ENCODE peak calls at places on chromosome 18, in seven cellular contexts. T is tibial nerve, V is transverse colon, D is uterus, E is K562, R is heart left ventricle, U is suprapubic skin. B is an unnamed sample.
A peak's percentile ranks its signal among the peaks of the same experiment; 100 is the strongest.

GRCh38 chr18:61731693-61732376 is 161.0 kb downstream of the RNF152 start:
- DNase-seq in T (no peak), V (no peak), D (no peak), E (no peak), R (peak; percentile 33), U (no peak), B (no peak)

GRCh38 chr18:70337139-70337972 is 48.5 kb downstream of the SOCS6 start:
- DNase-seq in T (no peak), V (peak; percentile 32), D (no peak), E (peak; percentile 36), R (peak; percentile 56), U (no peak), B (no peak)

GRCh38 chr18:62957885-62958472 is 242.6 kb downstream of the PHLPP1 start:
- DNase-seq in T (peak; percentile 63), V (peak; percentile 44), D (no peak), E (no peak), R (no peak), U (no peak), B (no peak)

GRCh38 chr18:77366725-77367641 is 117.3 kb downstream of the GALR1 start:
- DNase-seq in T (peak; percentile 52), V (peak; percentile 36), D (peak; percentile 34), E (no peak), R (peak; percentile 59), U (no peak), B (no peak)

GRCh38 chr18:12470382-12471090 is 62.8 kb downstream of the PRELID3A start:
- DNase-seq in T (peak; percentile 19), V (no peak), D (no peak), E (no peak), R (no peak), U (no peak), B (no peak)

GRCh38 chr18:37554399-37554787 is 11.2 kb downstream of the CELF4 start:
- DNase-seq in T (no peak), V (no peak), D (no peak), E (no peak), R (no peak), U (no peak), B (no peak)

GRCh38 chr18:60246606-60247005 is 126.0 kb downstream of the MC4R start:
- DNase-seq in T (no peak), V (no peak), D (no peak), E (no peak), R (no peak), U (no peak), B (no peak)

GRCh38 chr18:33277431-33277830 is 163.1 kb downstream of the CCDC178 start:
- DNase-seq in T (no peak), V (no peak), D (no peak), E (no peak), R (no peak), U (no peak), B (no peak)

GRCh38 chr18:76405761-76406356 is 89.2 kb downstream of the ZNF516 start:
- DNase-seq in T (peak; percentile 81), V (peak; percentile 52), D (no peak), E (peak; percentile 37), R (peak; percentile 56), U (peak; percentile 68), B (no peak)

GRCh38 chr18:67282796-67283195 is 233.7 kb downstream of the DSEL start:
- DNase-seq in T (no peak), V (no peak), D (no peak), E (no peak), R (no peak), U (no peak), B (no peak)

GRCh38 chr18:8776013-8776515 is 70.7 kb downstream of the MTCL1 start:
- DNase-seq in T (no peak), V (no peak), D (no peak), E (no peak), R (no peak), U (no peak), B (no peak)

GRCh38 chr18:33581816-33582215 is 3.8 kb downstream of the ASXL3 start:
- DNase-seq in T (no peak), V (no peak), D (no peak), E (no peak), R (no peak), U (no peak), B (no peak)

GRCh38 chr18:40849856-40850255 is 1105.2 kb upstream of the PIK3C3 start:
- DNase-seq in T (no peak), V (no peak), D (no peak), E (no peak), R (no peak), U (no peak), B (no peak)

GRCh38 chr18:43720036-43720435 is 442.7 kb upstream of the SYT4 start:
- DNase-seq in T (no peak), V (no peak), D (no peak), E (no peak), R (no peak), U (no peak), B (no peak)

GRCh38 chr18:13647761-13648160 is 78.6 kb downstream of the FAM210A start:
- DNase-seq in T (no peak), V (no peak), D (no peak), E (no peak), R (no peak), U (no peak), B (no peak)

GRCh38 chr18:58186258-58186948 is 142.4 kb downstream of the NEDD4L start:
- DNase-seq in T (no peak), V (no peak), D (no peak), E (no peak), R (no peak), U (no peak), B (no peak)

GRCh38 chr18:55546873-55547704 is 40.9 kb downstream of the TCF4 start:
- DNase-seq in T (peak; percentile 20), V (no peak), D (peak; percentile 39), E (no peak), R (peak; percentile 45), U (no peak), B (no peak)

GRCh38 chr18:72544092-72544886 is at the start of gene CBLN2:
- DNase-seq in T (no peak), V (peak; percentile 26), D (no peak), E (peak; percentile 23), R (no peak), U (no peak), B (no peak)

GRCh38 chr18:3297025-3297984 is 35.4 kb downstream of the MYL12B start:
- DNase-seq in T (peak; percentile 71), V (peak; percentile 93), D (peak; percentile 69), E (peak; percentile 73), R (peak; percentile 84), U (peak; percentile 91), B (peak; percentile 93)
- TF ChIP-seq POLR2A in T (no peak), V (no peak), D (peak; percentile 39), E (peak; percentile 88), R (no peak), U (no peak), B (no peak)

GRCh38 chr18:31504455-31505147 is 6.6 kb downstream of the DSG2 start:
- DNase-seq in T (no peak), V (no peak), D (no peak), E (no peak), R (no peak), U (no peak), B (no peak)

GRCh38 chr18:31500161-31500688 is 2.2 kb downstream of the DSG2 start:
- DNase-seq in T (no peak), V (peak; percentile 42), D (no peak), E (no peak), R (no peak), U (no peak), B (no peak)

GRCh38 chr18:31506024-31506742 is 8.2 kb downstream of the DSG2 start:
- DNase-seq in T (no peak), V (no peak), D (no peak), E (no peak), R (no peak), U (no peak), B (no peak)

GRCh38 chr18:31505161-31505560 is 7.2 kb downstream of the DSG2 start:
- DNase-seq in T (no peak), V (no peak), D (no peak), E (no peak), R (no peak), U (no peak), B (no peak)

GRCh38 chr18:31503011-31503410 is 5.0 kb downstream of the DSG2 start:
- DNase-seq in T (no peak), V (no peak), D (no peak), E (no peak), R (no peak), U (no peak), B (no peak)
- H3K27me3 ChIP-seq in T (no peaks in the 10 kb centered on the region), V (peaks cover 9% of the 10 kb centered on the region), D (no peaks in the 10 kb centered on the region), E (no peaks in the 10 kb centered on the region), R (no peaks in the 10 kb centered on the region), U (peaks cover 4% of the 10 kb centered on the region), B (peaks cover 10% of the 10 kb centered on the region)

DNA sequence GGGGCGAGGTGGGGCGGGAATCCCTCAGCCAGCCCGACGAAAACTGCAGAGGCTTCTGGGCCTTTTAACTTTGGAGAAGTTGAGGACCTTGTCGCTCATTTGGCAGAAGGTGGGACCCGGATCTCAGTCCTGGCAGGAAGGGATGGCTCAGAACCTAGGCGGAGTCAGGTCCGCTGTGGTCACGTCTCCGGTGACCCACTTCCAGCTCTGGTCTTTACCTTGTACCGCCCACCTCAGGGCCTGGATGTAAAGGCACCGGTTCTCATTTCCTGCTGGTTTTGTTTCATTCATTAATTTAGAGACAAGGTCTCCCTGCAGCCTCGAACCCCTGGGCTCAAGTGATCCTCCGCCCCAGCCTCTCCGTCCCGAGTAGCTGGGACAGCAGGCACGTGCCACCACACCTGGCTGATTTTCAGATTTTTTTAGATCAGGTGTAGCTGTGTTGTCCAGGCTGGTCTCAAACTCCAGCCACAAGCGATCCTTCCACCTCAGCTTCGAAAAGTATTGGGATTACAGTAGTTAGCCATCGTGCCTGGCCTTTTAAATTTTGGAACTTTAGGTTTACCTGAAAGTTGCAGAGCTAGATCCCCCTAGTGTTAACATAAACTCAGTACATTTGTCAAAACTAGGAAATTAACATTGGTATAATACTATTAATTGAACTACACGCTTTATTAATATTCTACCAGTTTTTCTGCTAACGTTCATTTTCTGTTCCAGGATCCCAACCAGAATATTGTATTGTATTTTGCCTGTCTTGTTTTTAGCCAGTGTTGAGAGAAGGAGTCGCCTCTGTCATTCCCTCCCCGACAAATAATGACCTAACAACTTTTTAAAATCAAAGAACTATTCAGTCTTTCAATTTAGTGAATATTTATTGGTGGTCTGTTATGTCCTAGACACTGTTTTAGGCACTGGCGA is 867 bp downstream of the POLI start:
- DNase-seq in T (peak; percentile 18), V (peak; percentile 66), D (no peak), E (no peak), R (peak; percentile 68), U (no peak), B (no peak)
- TF ChIP-seq POLR2A in T (no peak), V (no peak), D (no peak), E (peak; percentile 56), R (no peak), U (no peak), B (no peak)

GRCh38 chr18:10374195-10374594 is 80.2 kb upstream of the APCDD1 start:
- DNase-seq in T (no peak), V (no peak), D (no peak), E (no peak), R (no peak), U (no peak), B (no peak)
- H3K27me3 ChIP-seq in T (no peaks in the 10 kb centered on the region), V (no peaks in the 10 kb centered on the region), D (no peaks in the 10 kb centered on the region), E (peaks cover 33% of the 10 kb centered on the region), R (no peaks in the 10 kb centered on the region), U (no peaks in the 10 kb centered on the region), B (peaks cover 3% of the 10 kb centered on the region)

GRCh38 chr18:50262977-50263376 is 3.3 kb downstream of the CFAP53 start:
- DNase-seq in T (no peak), V (no peak), D (no peak), E (no peak), R (no peak), U (no peak), B (no peak)

GRCh38 chr18:50268022-50268747 is 1.9 kb upstream of the CFAP53 start:
- DNase-seq in T (peak; percentile 70), V (peak; percentile 89), D (peak; percentile 71), E (peak; percentile 26), R (peak; percentile 78), U (peak; percentile 87), B (no peak)

GRCh38 chr18:50266248-50266704 is at the start of gene CFAP53:
- DNase-seq in T (peak; percentile 79), V (peak; percentile 94), D (peak; percentile 88), E (no peak), R (peak; percentile 96), U (peak; percentile 93), B (peak; percentile 98)
- TF ChIP-seq POLR2A in T (no peak), V (peak; percentile 20), D (no peak), E (no peak), R (no peak), U (no peak), B (no peak)